ENCODE peak calls at places on chromosome 1, in eight cellular contexts. P, N, X, Y, Q, M, K and G are unnamed samples. For H3K4me1, the result is how much of the 10 kb centered on the place peaks cover.

GRCh38 chr1:46466477-46467182 is 23.0 kb upstream of the DMBX1 start:
- DNase-seq in K (peak), M (no peak), X (no peak), N (no peak), Y (no peak), P (no peak), Q (peak), G (no peak)

GRCh38 chr1:55131218-55131617 is 83.9 kb downstream of the USP24 start:
- DNase-seq in K (no peak), X (no peak), P (no peak), Q (no peak), M (no peak), N (no peak), Y (no peak), G (no peak)

GRCh38 chr1:6638226-6638625 is 13.6 kb downstream of the THAP3 start:
- DNase-seq in Q (no peak), Y (peak), P (no peak), M (no peak), X (no peak), K (no peak), N (peak), G (no peak)

GRCh38 chr1:208256091-208256490 is 11.9 kb upstream of the PLXNA2 start:
- DNase-seq in M (no peak), P (no peak), Y (no peak), X (no peak), K (no peak), Q (no peak), N (no peak), G (no peak)

GRCh38 chr1:58755468-58755872 is 28.4 kb downstream of the JUN start:
- DNase-seq in N (peak), P (peak), Y (peak), X (peak), K (peak), M (peak), Q (peak), G (peak)

GRCh38 chr1:228320394-228320793 is 86.2 kb downstream of the TRIM11 start:
- DNase-seq in M (no peak), Q (no peak), K (no peak), X (no peak), N (no peak), P (no peak), Y (no peak), G (no peak)

GRCh38 chr1:156497743-156498446 is 2.7 kb downstream of the MEF2D start:
- DNase-seq in P (no peak), Q (no peak), M (no peak), X (no peak), Y (no peak), K (no peak), N (no peak), G (no peak)

GRCh38 chr1:177171536-177172123 is 872 bp downstream of the BRINP2 start:
- DNase-seq in N (no peak), Q (no peak), P (no peak), X (no peak), K (no peak), M (no peak), Y (no peak), G (no peak)

GRCh38 chr1:78607334-78607927 is 12.8 kb upstream of the IFI44L start:
- DNase-seq in X (no peak), Q (no peak), P (peak), N (no peak), Y (no peak), M (no peak), K (peak), G (no peak)

GRCh38 chr1:109151146-109151545 is 37.2 kb downstream of the ELAPOR1 start:
- DNase-seq in Y (no peak), M (no peak), Q (no peak), P (peak), N (no peak), X (peak), K (peak), G (no peak)

GRCh38 chr1:41580520-41581172 is 96.2 kb upstream of the EDN2 start:
- DNase-seq in Q (no peak), M (no peak), P (no peak), Y (no peak), N (no peak), X (no peak), K (no peak), G (no peak)

GRCh38 chr1:27598288-27598687 is 5.7 kb downstream of the AHDC1 start:
- DNase-seq in X (no peak), Y (peak), Q (peak), M (no peak), K (no peak), P (no peak), N (no peak), G (no peak)

GRCh38 chr1:34529935-34530859 is 224.7 kb upstream of the GJB5 start:
- DNase-seq in X (no peak), N (no peak), Y (no peak), Q (no peak), K (no peak), P (no peak), M (no peak), G (no peak)

GRCh38 chr1:26517766-26518049 is 11.9 kb upstream of the RPS6KA1 start:
- DNase-seq in P (no peak), Q (no peak), K (no peak), Y (no peak), M (no peak), N (no peak), X (no peak), G (no peak)

GRCh38 chr1:208985231-208985630 is 598.3 kb upstream of the CAMK1G start:
- DNase-seq in X (no peak), Q (no peak), P (peak), Y (no peak), K (no peak), N (no peak), M (no peak), G (no peak)

GRCh38 chr1:22212400-22213233 is 69.7 kb upstream of the WNT4 start:
- DNase-seq in Y (no peak), M (no peak), K (no peak), Q (no peak), N (no peak), P (no peak), X (no peak), G (no peak)

GRCh38 chr1:229508823-229509337 is 739 bp upstream of the NUP133 start:
- DNase-seq in X (no peak), N (no peak), Q (no peak), K (peak), M (no peak), P (no peak), Y (no peak), G (no peak)

GRCh38 chr1:174742805-174743653 is 256.7 kb upstream of the CACYBP start:
- DNase-seq in K (peak), N (no peak), M (no peak), Y (no peak), P (peak), X (no peak), Q (no peak), G (no peak)

GRCh38 chr1:56206391-56206790 is 373.0 kb downstream of the PLPP3 start:
- DNase-seq in Y (no peak), X (no peak), Q (no peak), K (no peak), N (no peak), P (no peak), M (no peak), G (no peak)

GRCh38 chr1:227788279-227789041 is 27.0 kb upstream of the PRSS38 start:
- DNase-seq in K (peak), M (no peak), N (peak), Y (peak), X (no peak), Q (no peak), P (peak), G (peak)

GRCh38 chr1:21891081-21891480 is 46.0 kb downstream of the HSPG2 start:
- DNase-seq in K (no peak), P (no peak), N (no peak), X (no peak), M (no peak), Y (peak), Q (no peak), G (no peak)

GRCh38 chr1:234571692-234572091 is 38.3 kb downstream of the IRF2BP2 start:
- DNase-seq in K (no peak), M (no peak), N (no peak), P (no peak), Y (no peak), X (no peak), Q (no peak), G (no peak)

GRCh38 chr1:86352096-86352495 is 44.0 kb downstream of the ODF2L start:
- DNase-seq in K (no peak), P (no peak), Q (no peak), M (no peak), N (no peak), Y (no peak), X (no peak), G (no peak)

GRCh38 chr1:218739426-218739825 is 394.3 kb downstream of the TGFB2 start:
- DNase-seq in N (no peak), K (no peak), P (no peak), Y (peak), M (no peak), X (no peak), Q (no peak), G (no peak)

GRCh38 chr1:66690666-66691381 is 61.4 kb upstream of the DYNLT5 start:
- DNase-seq in N (no peak), M (no peak), K (peak), P (no peak), Y (no peak), X (no peak), Q (no peak), G (no peak)

GRCh38 chr1:26702680-26703038 is 6.8 kb downstream of the ARID1A start:
- DNase-seq in K (no peak), N (no peak), P (no peak), M (no peak), Y (no peak), Q (no peak), X (no peak), G (no peak)

GRCh38 chr1:234154320-234155251 is 218.7 kb upstream of the COA6 start:
- DNase-seq in Q (peak), M (no peak), N (no peak), X (no peak), P (peak), Y (no peak), K (peak), G (no peak)

GRCh38 chr1:48422009-48422408 is 50.0 kb downstream of the SPATA6 start:
- DNase-seq in Y (no peak), M (no peak), X (no peak), Q (no peak), N (no peak), K (no peak), P (no peak), G (no peak)

GRCh38 chr1:84103197-84103992 is 40.7 kb upstream of the PRKACB start:
- DNase-seq in X (no peak), Q (peak), M (no peak), Y (peak), N (no peak), P (peak), K (peak), G (no peak)

GRCh38 chr1:32068891-32069590 is 3.7 kb upstream of the TMEM39B start:
- DNase-seq in Y (no peak), M (no peak), Q (no peak), N (no peak), P (no peak), K (peak), X (no peak), G (no peak)

GRCh38 chr1:100332331-100332730 is 20.0 kb upstream of the CDC14A start:
- DNase-seq in M (no peak), K (no peak), X (no peak), Y (no peak), P (no peak), Q (no peak), N (no peak), G (no peak)

GRCh38 chr1:56864430-56864829 is 9.8 kb downstream of the C8A start:
- DNase-seq in Q (no peak), X (no peak), N (no peak), K (peak), Y (no peak), M (no peak), P (no peak), G (no peak)

GRCh38 chr1:54421101-54421504 is 14.9 kb upstream of the SSBP3 start:
- DNase-seq in N (no peak), M (no peak), X (no peak), K (no peak), P (peak), Q (no peak), Y (no peak), G (no peak)

DNA sequence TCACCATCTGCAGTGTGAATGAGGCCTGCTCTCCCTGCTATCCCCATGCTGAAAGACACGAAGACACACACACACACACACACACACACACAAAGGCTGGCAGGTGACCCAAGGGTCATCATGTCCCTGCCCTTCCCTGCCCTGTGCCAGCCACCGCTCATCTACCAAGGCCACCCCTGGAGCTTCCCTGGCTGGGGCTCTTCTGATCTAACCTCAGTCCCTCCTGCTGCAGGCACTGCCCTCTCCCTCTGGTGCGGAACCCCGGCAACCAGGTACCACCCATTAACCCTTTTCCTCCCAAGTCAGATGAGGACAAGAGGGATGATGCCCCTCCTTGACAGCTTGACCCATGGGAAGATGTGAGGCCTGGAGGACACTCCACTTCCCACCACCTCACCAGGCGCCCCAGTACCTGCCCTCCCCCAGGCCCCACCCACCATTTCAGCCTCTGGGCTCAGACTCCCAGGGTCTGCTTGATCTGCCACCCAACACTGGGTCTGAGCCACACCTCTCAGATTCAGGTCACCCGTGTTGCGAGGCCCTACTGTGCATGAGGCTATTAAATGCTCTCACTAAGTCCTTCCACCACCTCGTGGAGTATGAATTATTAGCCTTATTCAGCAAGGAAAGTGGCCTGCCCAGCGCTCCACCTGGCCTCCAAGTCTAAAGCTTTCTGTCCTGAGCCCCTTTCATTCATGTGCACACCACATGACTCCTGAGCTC is 2.5 kb downstream of the SDC3 start:
- DNase-seq in M (no peak), Q (no peak), X (no peak), Y (no peak), N (peak), P (no peak), K (no peak), G (no peak)
- H3K4me3 ChIP-seq in M (no peak), Q (no peak), X (peak), Y (no peak), N (no peak), P (no peak), K (no peak), G (no peak)

GRCh38 chr1:110305875-110306420 is 33.2 kb upstream of the RBM15 start:
- DNase-seq in N (no peak), X (no peak), Q (no peak), K (no peak), M (no peak), Y (no peak), P (no peak), G (no peak)
- H3K4me1 ChIP-seq in N (under half), X (under half), Q (under half), K (under half), M (under half), Y (under half), P (under half), G (under half)

DNA sequence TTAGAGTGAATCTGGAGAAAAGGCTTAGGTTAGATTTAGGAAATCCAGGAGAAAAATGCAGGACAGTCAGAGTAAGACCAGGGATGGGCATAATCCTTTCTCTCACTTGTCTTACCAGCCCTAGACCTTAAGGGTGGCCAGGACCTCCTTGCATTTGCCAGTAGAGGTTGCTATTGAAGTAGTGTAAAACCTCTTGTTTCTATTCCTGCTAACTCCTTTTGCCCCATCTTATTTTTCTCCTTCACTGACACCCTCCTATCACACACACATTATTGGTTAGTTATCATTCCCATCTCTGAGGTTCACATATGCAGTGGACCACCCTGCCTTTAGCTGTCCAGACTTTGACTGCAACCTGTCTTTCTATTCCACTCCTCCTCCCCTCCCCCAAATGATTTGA is 75.0 kb upstream of the MACF1 start:
- DNase-seq in M (no peak), Q (no peak), Y (no peak), K (peak), N (no peak), P (peak), X (no peak), G (no peak)
- H3K4me3 ChIP-seq in M (no peak), Q (no peak), Y (no peak), K (no peak), N (no peak), P (no peak), X (no peak), G (no peak)

GRCh38 chr1:193799371-193799770 is 613.0 kb upstream of the B3GALT2 start:
- DNase-seq in Q (no peak), N (no peak), X (no peak), K (no peak), Y (no peak), P (no peak), M (no peak), G (no peak)

GRCh38 chr1:193799948-193800690 is 613.7 kb upstream of the B3GALT2 start:
- DNase-seq in Y (no peak), X (no peak), N (no peak), K (peak), P (no peak), M (no peak), Q (no peak), G (no peak)

GRCh38 chr1:193794239-193794638 is 607.8 kb upstream of the B3GALT2 start:
- DNase-seq in Y (no peak), M (no peak), Q (no peak), N (no peak), P (no peak), X (no peak), K (no peak), G (no peak)
- H3K4me1 ChIP-seq in Y (under half), M (under half), Q (under half), N (under half), P (under half), X (under half), K (under half), G (under half)

GRCh38 chr1:98049370-98050115 is 128.7 kb upstream of the DPYD start:
- DNase-seq in Q (no peak), P (no peak), N (peak), K (peak), M (no peak), X (no peak), Y (no peak), G (no peak)
- H3K4me3 ChIP-seq in Q (no peak), P (no peak), N (no peak), K (no peak), M (no peak), X (no peak), Y (no peak), G (no peak)

GRCh38 chr1:232597721-232598120 is 32.2 kb downstream of the SIPA1L2 start:
- DNase-seq in M (no peak), Q (no peak), P (no peak), X (no peak), N (no peak), K (no peak), Y (no peak), G (no peak)
- H3K4me1 ChIP-seq in M (under half), Q (under half), P (under half), X (under half), N (under half), K (under half), Y (under half), G (under half)

DNA sequence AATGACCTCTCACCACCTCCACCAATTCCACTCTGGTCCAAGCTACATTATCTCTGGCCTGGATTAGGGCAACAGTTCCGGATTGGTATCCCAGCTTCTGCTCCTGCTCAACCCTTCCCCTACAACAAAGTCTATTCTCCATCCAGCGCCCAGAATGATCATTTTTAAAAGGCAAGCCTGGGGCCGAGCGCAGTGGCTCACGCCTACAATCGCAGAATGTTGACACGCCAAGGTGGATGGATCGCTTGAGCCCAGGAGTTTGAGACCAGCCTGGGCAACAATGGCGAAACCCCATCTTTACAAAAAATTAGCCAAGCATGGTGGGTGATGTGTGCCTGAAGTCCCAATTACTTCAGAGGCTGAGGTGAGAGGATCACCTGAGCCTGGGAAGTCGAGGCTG is 2.2 kb downstream of the LYST start:
- DNase-seq in K (no peak), Q (no peak), P (no peak), N (no peak), Y (no peak), X (no peak), M (no peak), G (no peak)
- H3K4me3 ChIP-seq in K (no peak), Q (no peak), P (no peak), N (peak), Y (no peak), X (no peak), M (no peak), G (no peak)

DNA sequence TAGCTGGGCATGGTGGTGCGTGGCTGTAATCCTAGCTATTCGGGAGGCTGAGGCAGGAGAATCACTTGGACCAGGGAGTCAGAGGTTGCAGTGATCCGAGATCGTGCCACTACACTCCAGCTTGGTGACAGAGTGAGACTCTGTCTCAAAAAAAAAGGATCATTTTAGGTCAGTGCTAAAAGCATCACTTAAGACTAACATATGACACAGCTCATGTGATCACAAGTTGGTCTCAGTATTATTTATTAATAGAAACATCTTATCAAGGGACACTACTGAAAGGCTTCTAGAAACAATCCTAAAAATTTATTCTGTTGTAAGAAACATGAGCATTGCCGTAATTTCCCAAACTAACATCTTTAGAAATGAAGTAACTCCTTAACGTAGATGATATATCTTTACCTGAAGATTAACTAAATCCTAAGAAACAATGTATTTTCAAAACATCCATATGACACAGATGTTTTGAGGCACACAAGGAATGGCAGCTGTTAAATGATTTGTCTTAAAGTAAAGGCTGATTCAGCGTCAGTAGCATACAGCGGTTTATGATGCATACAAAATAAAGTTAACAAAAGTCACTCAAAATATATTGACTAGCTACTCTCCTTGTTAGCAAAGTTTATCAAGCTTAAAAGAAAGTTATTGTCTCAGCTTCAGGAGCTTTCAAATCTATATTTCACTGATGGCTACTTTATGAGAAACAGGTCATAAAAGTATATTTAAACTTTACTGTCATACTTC is 2.6 kb downstream of the NIBAN1 start:
- DNase-seq in M (no peak), N (no peak), P (no peak), X (no peak), K (no peak), Q (no peak), Y (no peak), G (no peak)
- H3K4me1 ChIP-seq in M (under half), N (under half), P (under half), X (under half), K (under half), Q (under half), Y (under half), G (under half)